ENCODE peak calls at places on chromosomes 6 and 20, in seven cellular contexts. H is HFF-Myc, C is neural progenitor cell, S is fibroblast of lung, E is AG10803, O is MM.1S, M is lung. W is an unnamed sample.

GRCh38 chr6:36596359-36596758 is 2.2 kb downstream of the SRSF3 start:
- DNase-seq in C (no peak), E (peak; percentile 43), H (no peak), S (no peak), M (no peak), O (no peak), W (no peak)

GRCh38 chr6:39823187-39823815 is 31.1 kb downstream of the DAAM2 start:
- DNase-seq in O (no peak), S (peak; percentile 68), E (no peak), H (no peak), M (peak; percentile 38), C (no peak), W (no peak)

GRCh38 chr20:51966296-51966971 is 164.1 kb upstream of the SALL4 start:
- DNase-seq in H (peak; percentile 61), M (peak; percentile 67), C (peak; percentile 83), S (peak; percentile 78), E (peak; percentile 68), O (peak; percentile 20), W (peak; percentile 68)

GRCh38 chr20:58065508-58066361 is 162.7 kb downstream of the ANKRD60 start:
- DNase-seq in M (peak; percentile 21), E (peak; percentile 63), H (no peak), C (no peak), S (no peak), O (no peak), W (peak; percentile 83)

GRCh38 chr6:34465551-34466241 is at the start of gene PACSIN1:
- DNase-seq in O (peak; percentile 63), M (no peak), C (peak; percentile 86), S (no peak), E (no peak), H (no peak), W (peak; percentile 39)

GRCh38 chr6:87653074-87653962 is 48.7 kb downstream of the AKIRIN2 start:
- DNase-seq in S (no peak), O (no peak), E (peak; percentile 28), M (no peak), C (peak; percentile 48), H (no peak), W (no peak)

GRCh38 chr6:168381726-168382458 is 59.1 kb upstream of the SMOC2 start:
- DNase-seq in O (no peak), M (no peak), C (no peak), H (no peak), E (no peak), S (no peak), W (no peak)

GRCh38 chr20:63651942-63652191 is 1.4 kb downstream of the STMN3 start:
- DNase-seq in M (no peak), S (no peak), C (no peak), H (no peak), O (no peak), E (no peak), W (no peak)

GRCh38 chr6:169529931-169530761 is 171.7 kb downstream of the WDR27 start:
- DNase-seq in E (peak; percentile 97), O (no peak), S (peak; percentile 89), M (peak; percentile 45), H (peak; percentile 36), C (no peak), W (no peak)

GRCh38 chr6:170086639-170087420 is 204.0 kb downstream of the DLL1 start:
- DNase-seq in M (no peak), H (no peak), S (no peak), C (no peak), E (no peak), O (no peak), W (no peak)

GRCh38 chr20:60365063-60365640 is 406.9 kb downstream of the CDH26 start:
- DNase-seq in C (peak; percentile 51), S (no peak), H (no peak), O (no peak), M (no peak), E (no peak), W (no peak)

GRCh38 chr6:5541751-5542432 is 280.6 kb downstream of the FARS2 start:
- DNase-seq in O (no peak), H (no peak), S (no peak), E (no peak), C (no peak), M (no peak), W (peak; percentile 90)

GRCh38 chr6:12293931-12294800 is 4.0 kb downstream of the EDN1 start:
- DNase-seq in S (no peak), E (no peak), C (no peak), M (no peak), O (no peak), H (no peak), W (no peak)

GRCh38 chr6:12545141-12545540 is 171.4 kb upstream of the PHACTR1 start:
- DNase-seq in O (no peak), C (no peak), S (no peak), H (no peak), M (no peak), E (no peak), W (no peak)

GRCh38 chr20:62651285-62652021 is 9.2 kb downstream of the SLCO4A1 start:
- DNase-seq in C (no peak), O (peak; percentile 96), H (no peak), S (peak; percentile 64), E (peak; percentile 12), M (peak; percentile 50), W (peak; percentile 9)
- H3K4me3 ChIP-seq in C (no peak overlapping the region), O (peak overlapping the region; percentile 46), H (no peak overlapping the region), S (no peak overlapping the region), E (no peak overlapping the region), M (no peak overlapping the region), W (no peak overlapping the region)

GRCh38 chr6:138757131-138757530 is 16.4 kb upstream of the CCDC28A start:
- DNase-seq in S (no peak), C (no peak), M (no peak), O (no peak), E (peak; percentile 31), H (no peak), W (peak; percentile 50)

GRCh38 chr6:138752017-138752416 is 21.6 kb upstream of the CCDC28A start:
- DNase-seq in E (no peak), S (no peak), O (no peak), H (no peak), M (no peak), C (peak; percentile 45), W (no peak)
- TF ChIP-seq CTCF in E (peak; percentile 12), S (no peak), O (no peak), H (no peak), M (no peak), C (peak; percentile 59), W (no peak)

GRCh38 chr20:2619337-2619736 is 33.1 kb upstream of the NOP56 start:
- DNase-seq in H (no peak), C (no peak), M (no peak), O (no peak), S (no peak), E (no peak), W (no peak)
- H3K4me3 ChIP-seq in H (no peak overlapping the region), C (no peak overlapping the region), M (no peak overlapping the region), O (no peak overlapping the region), S (no peak overlapping the region), E (no peak overlapping the region), W (no peak overlapping the region)

DNA sequence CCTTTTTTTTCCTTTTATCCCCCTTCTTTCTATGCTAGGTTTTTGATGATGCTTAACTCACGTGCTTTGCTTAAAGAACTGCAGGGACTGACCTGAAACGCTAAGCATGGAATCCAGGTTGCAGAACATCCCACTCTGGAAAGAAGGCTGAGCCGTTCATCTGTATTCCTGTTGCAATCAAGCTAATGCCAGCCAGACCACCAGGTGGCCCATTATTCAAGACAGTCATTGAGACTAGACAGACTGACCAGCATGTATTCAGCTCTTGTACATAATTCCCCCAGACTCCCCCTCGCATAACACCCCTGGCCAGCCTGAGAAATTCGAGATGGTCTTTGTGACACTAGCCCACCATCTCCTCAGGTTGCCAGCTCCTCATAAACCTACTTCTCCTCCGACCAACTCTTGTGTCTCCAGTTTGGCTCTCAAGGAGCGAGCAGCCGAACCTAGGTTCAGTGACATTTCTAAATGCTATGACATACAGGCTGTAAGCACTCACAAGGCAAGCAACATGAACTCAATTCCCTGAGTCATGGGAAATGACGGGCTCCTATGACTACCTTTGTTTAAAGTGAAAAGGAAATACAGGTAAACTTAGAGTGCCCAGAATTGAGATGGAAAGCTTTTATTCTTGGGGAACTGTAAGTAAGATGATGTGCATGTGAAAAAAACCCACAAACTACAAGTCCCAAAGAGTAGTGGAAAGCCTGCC is 309.3 kb upstream of the CDYL start:
- DNase-seq in E (no peak), S (peak; percentile 40), H (no peak), O (no peak), M (no peak), C (peak; percentile 25), W (peak; percentile 90)
- TF ChIP-seq CTCF in E (peak; percentile 23), S (no peak), H (peak; percentile 9), O (no peak), M (no peak), C (peak; percentile 13), W (no peak)

GRCh38 chr20:40446868-40447267 is 242.2 kb downstream of the MAFB start:
- DNase-seq in C (no peak), S (no peak), H (no peak), O (no peak), E (no peak), M (no peak), W (no peak)
- H3K4me3 ChIP-seq in C (no peak overlapping the region), S (no peak overlapping the region), H (no peak overlapping the region), O (no peak overlapping the region), E (no peak overlapping the region), M (no peak overlapping the region), W (no peak overlapping the region)

GRCh38 chr6:90859612-90860011 is 272.7 kb upstream of the MAP3K7 start:
- DNase-seq in S (peak; percentile 1), H (no peak), E (no peak), O (no peak), M (no peak), C (peak; percentile 38), W (peak; percentile 36)
- TF ChIP-seq CTCF in S (no peak), H (no peak), E (no peak), O (no peak), M (no peak), C (peak; percentile 24), W (peak; percentile 36)

DNA sequence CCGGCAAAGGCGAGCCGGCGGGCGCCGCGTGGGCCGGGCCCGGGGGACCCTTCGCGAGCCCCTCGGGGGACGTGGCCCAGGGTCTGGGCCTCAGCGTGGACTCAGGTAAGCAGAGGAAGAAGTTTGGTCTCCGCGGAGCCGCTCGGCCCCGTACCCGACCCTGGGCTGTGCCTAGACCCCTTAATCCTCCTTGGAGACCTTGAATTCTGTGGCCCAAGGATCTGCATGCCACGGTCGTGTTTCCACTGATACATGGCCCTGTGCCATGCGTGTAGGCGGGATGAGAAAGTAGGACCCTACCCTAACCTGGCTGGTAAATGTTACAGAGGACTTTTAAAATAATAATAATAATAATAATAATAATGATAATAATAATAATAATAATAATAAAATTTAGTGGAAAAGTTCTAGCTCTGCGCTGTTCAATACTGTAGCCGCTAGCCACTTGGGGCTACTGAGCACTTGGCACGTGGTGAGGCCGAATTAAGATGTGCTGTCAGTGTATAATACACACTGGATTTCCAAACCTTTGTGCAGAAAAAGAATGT is 5.7 kb downstream of the VGLL2 start:
- DNase-seq in M (no peak), S (no peak), C (no peak), H (no peak), O (no peak), E (no peak), W (no peak)
- H3K4me3 ChIP-seq in M (no peak overlapping the region), S (no peak overlapping the region), C (peak overlapping the region; percentile 54), H (no peak overlapping the region), O (no peak overlapping the region), E (no peak overlapping the region), W (no peak overlapping the region)